ENCODE peak calls at places on chromosome 15, in five cellular contexts. One of them, this sample, is unnamed.
A peak's percentile ranks its signal among the peaks of the same experiment; 100 is the strongest.

GRCh38 chr15:90839187-90840071 is 29.0 kb upstream of the FURIN start:
- DNase-seq in A172: peak; percentile 41
- DNase-seq in anterior cingulate cortex: no peak
- DNase-seq in iris pigment epithelial cell: peak; percentile 10
- DNase-seq in LoVo: no peak
- DNase-seq in this sample: peak; percentile 73

GRCh38 chr15:41494190-41494921 is 682 bp downstream of the ITPKA start:
- DNase-seq in A172: no peak
- DNase-seq in anterior cingulate cortex: no peak
- DNase-seq in iris pigment epithelial cell: no peak
- DNase-seq in LoVo: no peak
- DNase-seq in this sample: no peak

GRCh38 chr15:64813075-64813474 is 12.4 kb downstream of the PIF1 start:
- DNase-seq in A172: no peak
- DNase-seq in anterior cingulate cortex: no peak
- DNase-seq in iris pigment epithelial cell: peak; percentile 54
- DNase-seq in LoVo: peak; percentile 19
- DNase-seq in this sample: peak; percentile 44

GRCh38 chr15:45254405-45255293 is 2.6 kb downstream of the SLC28A2 start:
- DNase-seq in A172: peak; percentile 37
- DNase-seq in anterior cingulate cortex: no peak
- DNase-seq in iris pigment epithelial cell: peak; percentile 13
- DNase-seq in LoVo: peak; percentile 43
- DNase-seq in this sample: peak; percentile 37

GRCh38 chr15:73599934-73600333 is 33.3 kb downstream of the NPTN start:
- DNase-seq in A172: peak; percentile 49
- DNase-seq in anterior cingulate cortex: no peak
- DNase-seq in iris pigment epithelial cell: peak; percentile 28
- DNase-seq in LoVo: peak; percentile 47
- DNase-seq in this sample: no peak

GRCh38 chr15:63405159-63405558 is 23.5 kb upstream of the CA12 start:
- DNase-seq in A172: no peak
- DNase-seq in anterior cingulate cortex: no peak
- DNase-seq in iris pigment epithelial cell: no peak
- DNase-seq in LoVo: no peak
- DNase-seq in this sample: no peak

GRCh38 chr15:25811481-25811906 is 51.6 kb downstream of the ATP10A start:
- DNase-seq in A172: no peak
- DNase-seq in anterior cingulate cortex: no peak
- DNase-seq in iris pigment epithelial cell: no peak
- DNase-seq in LoVo: no peak
- DNase-seq in this sample: no peak

GRCh38 chr15:31262143-31262530 is 64.5 kb upstream of the KLF13 start:
- DNase-seq in A172: no peak
- DNase-seq in anterior cingulate cortex: no peak
- DNase-seq in iris pigment epithelial cell: no peak
- DNase-seq in LoVo: no peak
- DNase-seq in this sample: no peak

GRCh38 chr15:23073890-23074631 is 34.7 kb upstream of the TUBGCP5 start:
- DNase-seq in A172: peak; percentile 38
- DNase-seq in anterior cingulate cortex: no peak
- DNase-seq in iris pigment epithelial cell: no peak
- DNase-seq in LoVo: peak; percentile 70
- DNase-seq in this sample: no peak

GRCh38 chr15:57306305-57306943 is 69.9 kb upstream of the CGNL1 start:
- DNase-seq in A172: peak; percentile 47
- DNase-seq in anterior cingulate cortex: peak; percentile 35
- DNase-seq in iris pigment epithelial cell: peak; percentile 56
- DNase-seq in LoVo: peak; percentile 76
- DNase-seq in this sample: peak; percentile 63

GRCh38 chr15:34799825-34800168 is 4.4 kb upstream of the ACTC1 start:
- DNase-seq in A172: no peak
- DNase-seq in anterior cingulate cortex: no peak
- DNase-seq in iris pigment epithelial cell: no peak
- DNase-seq in LoVo: no peak
- DNase-seq in this sample: no peak

GRCh38 chr15:42858540-42858939 is 62.0 kb downstream of the TTBK2 start:
- DNase-seq in A172: no peak
- DNase-seq in anterior cingulate cortex: no peak
- DNase-seq in iris pigment epithelial cell: no peak
- DNase-seq in LoVo: no peak
- DNase-seq in this sample: no peak

GRCh38 chr15:33623010-33623409 is 312.2 kb downstream of the RYR3 start:
- DNase-seq in A172: no peak
- DNase-seq in anterior cingulate cortex: no peak
- DNase-seq in iris pigment epithelial cell: no peak
- DNase-seq in LoVo: no peak
- DNase-seq in this sample: no peak

GRCh38 chr15:71136159-71137137 is 21.2 kb downstream of the THSD4 start:
- DNase-seq in A172: peak; percentile 89
- DNase-seq in anterior cingulate cortex: no peak
- DNase-seq in iris pigment epithelial cell: peak; percentile 86
- DNase-seq in LoVo: peak; percentile 20
- DNase-seq in this sample: peak; percentile 87

GRCh38 chr15:43911235-43911661 is 84.4 kb downstream of the WDR76 start:
- DNase-seq in A172: peak; percentile 91
- DNase-seq in anterior cingulate cortex: peak; percentile 17
- DNase-seq in iris pigment epithelial cell: peak; percentile 91
- DNase-seq in LoVo: peak; percentile 50
- DNase-seq in this sample: peak; percentile 99

GRCh38 chr15:28895566-28895965 is 9.8 kb downstream of the APBA2 start:
- DNase-seq in A172: no peak
- DNase-seq in anterior cingulate cortex: no peak
- DNase-seq in iris pigment epithelial cell: no peak
- DNase-seq in LoVo: no peak
- DNase-seq in this sample: no peak

GRCh38 chr15:64619880-64620839 is 155.2 kb downstream of the RBPMS2 start:
- DNase-seq in A172: no peak
- DNase-seq in anterior cingulate cortex: no peak
- DNase-seq in iris pigment epithelial cell: peak; percentile 82
- DNase-seq in LoVo: no peak
- DNase-seq in this sample: peak; percentile 92

GRCh38 chr15:44207643-44208042 is 12.6 kb upstream of the FRMD5 start:
- DNase-seq in A172: peak; percentile 85
- DNase-seq in anterior cingulate cortex: no peak
- DNase-seq in iris pigment epithelial cell: peak; percentile 60
- DNase-seq in LoVo: no peak
- DNase-seq in this sample: peak; percentile 86

GRCh38 chr15:22980189-22981136 is at the start of gene CYFIP1:
- DNase-seq in A172: peak; percentile 73
- DNase-seq in anterior cingulate cortex: no peak
- DNase-seq in iris pigment epithelial cell: peak; percentile 86
- DNase-seq in LoVo: peak; percentile 95
- DNase-seq in this sample: peak; percentile 80

GRCh38 chr15:61195116-61196002 is 33.7 kb downstream of the RORA start:
- DNase-seq in A172: peak; percentile 38
- DNase-seq in anterior cingulate cortex: no peak
- DNase-seq in iris pigment epithelial cell: peak; percentile 50
- DNase-seq in LoVo: peak; percentile 69
- DNase-seq in this sample: peak; percentile 55

GRCh38 chr15:44009056-44009455 is 182.3 kb downstream of the WDR76 start:
- DNase-seq in A172: peak; percentile 70
- DNase-seq in anterior cingulate cortex: no peak
- DNase-seq in iris pigment epithelial cell: peak; percentile 73
- DNase-seq in LoVo: peak; percentile 74
- DNase-seq in this sample: peak; percentile 76

GRCh38 chr15:57306944-57307411 is 69.3 kb upstream of the CGNL1 start:
- DNase-seq in A172: no peak
- DNase-seq in anterior cingulate cortex: no peak
- DNase-seq in iris pigment epithelial cell: no peak
- DNase-seq in LoVo: no peak
- DNase-seq in this sample: no peak

This sample was measured in fibroblast of the aortic adventitia.